ENCODE peak calls at places on chromosomes 13 and 19, in nine cellular contexts. L is HCT116, C is GM23338, U is SK-N-SH, Y is suprapubic skin, W is K562, Z is sigmoid colon, A is esophagus muscularis mucosa, H is spleen. V is an unnamed sample. For H3K27me3, the result is how much of the 10 kb centered on the place peaks cover.

GRCh38 chr13:43261018-43261417 is 237.6 kb downstream of the DNAJC15 start:
- DNase-seq in L (no peak), C (no peak), U (no peak), Y (no peak), W (no peak), Z (no peak), A (peak), H (no peak), V (no peak)

GRCh38 chr19:48637948-48638830 is 1.0 kb upstream of the DBP start:
- DNase-seq in L (peak), C (peak), U (peak), Y (peak), W (peak), Z (peak), A (peak), H (peak), V (peak)

GRCh38 chr13:83827338-83827737 is 54.9 kb downstream of the SLITRK1 start:
- DNase-seq in L (no peak), C (no peak), U (no peak), Y (no peak), W (no peak), Z (no peak), A (no peak), H (no peak), V (no peak)

GRCh38 chr19:13492128-13492527 is 14.2 kb downstream of the CACNA1A start:
- DNase-seq in L (no peak), C (peak), U (no peak), Y (no peak), W (no peak), Z (no peak), A (no peak), H (no peak), V (no peak)

GRCh38 chr19:55369651-55370304 is 485 bp downstream of the IL11 start:
- DNase-seq in L (no peak), C (peak), U (peak), Y (no peak), W (peak), Z (no peak), A (no peak), H (no peak), V (no peak)

GRCh38 chr13:49421391-49421790 is 22.5 kb downstream of the CAB39L start:
- DNase-seq in L (peak), C (peak), U (no peak), Y (no peak), W (peak), Z (no peak), A (no peak), H (no peak), V (no peak)

GRCh38 chr19:13208131-13208963 is 58.1 kb downstream of the IER2 start:
- DNase-seq in L (no peak), C (no peak), U (no peak), Y (no peak), W (no peak), Z (peak), A (no peak), H (peak), V (peak)

GRCh38 chr19:49879243-49879960 is 1.9 kb downstream of the TBC1D17 start:
- DNase-seq in L (peak), C (no peak), U (no peak), Y (no peak), W (no peak), Z (no peak), A (no peak), H (peak), V (peak)

GRCh38 chr19:8334458-8335342 is 8.4 kb downstream of the KANK3 start:
- DNase-seq in L (peak), C (peak), U (peak), Y (no peak), W (peak), Z (no peak), A (no peak), H (peak), V (no peak)

GRCh38 chr13:75797719-75798118 is 161.6 kb downstream of the LMO7 start:
- DNase-seq in L (no peak), C (no peak), U (no peak), Y (no peak), W (no peak), Z (no peak), A (no peak), H (no peak), V (no peak)

GRCh38 chr13:70080030-70080429 is 27.6 kb upstream of the ATXN8OS start:
- DNase-seq in L (no peak), C (no peak), U (peak), Y (no peak), W (no peak), Z (no peak), A (no peak), H (no peak), V (no peak)

GRCh38 chr13:42702726-42703125 is 78.7 kb upstream of the FAM216B start:
- DNase-seq in L (no peak), C (no peak), U (no peak), Y (no peak), W (no peak), Z (no peak), A (no peak), H (no peak), V (no peak)

GRCh38 chr19:15672580-15673175 is at the start of gene CYP4F12:
- DNase-seq in L (peak), C (peak), U (no peak), Y (peak), W (peak), Z (peak), A (peak), H (peak), V (no peak)

GRCh38 chr19:39637891-39638290 is 17.8 kb upstream of the LGALS16 start:
- DNase-seq in L (no peak), C (no peak), U (no peak), Y (no peak), W (no peak), Z (no peak), A (no peak), H (no peak), V (no peak)

GRCh38 chr19:12864143-12864542 is 17.1 kb downstream of the DNASE2 start:
- DNase-seq in L (no peak), C (no peak), U (no peak), Y (no peak), W (no peak), Z (no peak), A (no peak), H (no peak), V (no peak)

GRCh38 chr13:36418022-36418805 is 14.1 kb upstream of the CCNA1 start:
- DNase-seq in L (no peak), C (peak), U (no peak), Y (no peak), W (no peak), Z (no peak), A (no peak), H (no peak), V (peak)

GRCh38 chr13:49635599-49636433 is 7.5 kb downstream of the ARL11 start:
- DNase-seq in L (no peak), C (peak), U (no peak), Y (no peak), W (no peak), Z (no peak), A (no peak), H (no peak), V (no peak)

GRCh38 chr19:5954293-5954692 is 23.6 kb downstream of the RANBP3 start:
- DNase-seq in L (no peak), C (no peak), U (no peak), Y (no peak), W (no peak), Z (no peak), A (no peak), H (no peak), V (no peak)

GRCh38 chr19:10915511-10916091 is 12.8 kb downstream of the YIPF2 start:
- DNase-seq in L (no peak), C (no peak), U (peak), Y (peak), W (no peak), Z (no peak), A (no peak), H (no peak), V (no peak)

GRCh38 chr19:44927746-44928145 is 13.3 kb downstream of the APOC1 start:
- DNase-seq in L (no peak), C (no peak), U (peak), Y (no peak), W (no peak), Z (no peak), A (no peak), H (no peak), V (no peak)

GRCh38 chr19:17025361-17025760 is 1.2 kb downstream of the CPAMD8 start:
- DNase-seq in L (no peak), C (no peak), U (no peak), Y (no peak), W (no peak), Z (no peak), A (no peak), H (no peak), V (no peak)

GRCh38 chr13:107331359-107331758 is 763.4 kb upstream of the ARGLU1 start:
- DNase-seq in L (no peak), C (no peak), U (no peak), Y (no peak), W (no peak), Z (no peak), A (no peak), H (no peak), V (no peak)

GRCh38 chr19:12938536-12939291 is at the start of gene CALR:
- DNase-seq in L (no peak), C (no peak), U (no peak), Y (no peak), W (no peak), Z (peak), A (no peak), H (no peak), V (no peak)

GRCh38 chr13:50887153-50887552 is 22.4 kb upstream of the RNASEH2B start:
- DNase-seq in L (no peak), C (no peak), U (no peak), Y (no peak), W (no peak), Z (no peak), A (no peak), H (no peak), V (no peak)

GRCh38 chr13:103883698-103884097 is 817.5 kb upstream of the SLC10A2 start:
- DNase-seq in L (no peak), C (no peak), U (no peak), Y (no peak), W (no peak), Z (no peak), A (no peak), H (no peak), V (no peak)

GRCh38 chr19:45767881-45768643 is 990 bp downstream of the SIX5 start:
- DNase-seq in L (no peak), C (peak), U (peak), Y (peak), W (peak), Z (peak), A (no peak), H (peak), V (peak)

GRCh38 chr19:10290876-10291553 is 1.3 kb downstream of the ICAM5 start:
- DNase-seq in L (peak), C (peak), U (peak), Y (no peak), W (peak), Z (no peak), A (no peak), H (peak), V (peak)

GRCh38 chr19:35332817-35333216 is 3.8 kb downstream of the CD22 start:
- DNase-seq in L (no peak), C (peak), U (no peak), Y (no peak), W (peak), Z (no peak), A (no peak), H (peak), V (no peak)

GRCh38 chr13:51499841-51500240 is 47.0 kb upstream of the INTS6 start:
- DNase-seq in L (no peak), C (no peak), U (no peak), Y (no peak), W (no peak), Z (no peak), A (no peak), H (no peak), V (no peak)

GRCh38 chr13:66506979-66507378 is 723.2 kb downstream of the PCDH9 start:
- DNase-seq in L (no peak), C (no peak), U (no peak), Y (no peak), W (no peak), Z (no peak), A (no peak), H (no peak), V (no peak)

GRCh38 chr13:20721058-20721453 is 17.6 kb downstream of the IL17D start:
- DNase-seq in L (no peak), C (no peak), U (no peak), Y (peak), W (no peak), Z (no peak), A (no peak), H (no peak), V (no peak)

GRCh38 chr19:22532388-22533310 is 101.5 kb upstream of the ZNF492 start:
- DNase-seq in L (no peak), C (no peak), U (no peak), Y (no peak), W (no peak), Z (peak), A (no peak), H (no peak), V (no peak)

GRCh38 chr19:50510700-50511068 is 307 bp downstream of the JOSD2 start:
- DNase-seq in L (no peak), C (peak), U (no peak), Y (no peak), W (no peak), Z (no peak), A (peak), H (no peak), V (no peak)

GRCh38 chr13:98328511-98328910 is 151.4 kb upstream of the RNF113B start:
- DNase-seq in L (no peak), C (no peak), U (no peak), Y (no peak), W (no peak), Z (no peak), A (no peak), H (no peak), V (no peak)

GRCh38 chr19:7326105-7326877 is 22.4 kb upstream of the ARHGEF18 start:
- DNase-seq in L (peak), C (peak), U (no peak), Y (no peak), W (peak), Z (peak), A (no peak), H (no peak), V (peak)

GRCh38 chr19:2254052-2254872 is 2.0 kb downstream of the JSRP1 start:
- DNase-seq in L (no peak), C (peak), U (peak), Y (no peak), W (no peak), Z (no peak), A (no peak), H (no peak), V (no peak)

GRCh38 chr13:38017320-38017719 is 147.7 kb upstream of the TRPC4 start:
- DNase-seq in L (no peak), C (no peak), U (no peak), Y (no peak), W (no peak), Z (no peak), A (no peak), H (no peak), V (no peak)

GRCh38 chr19:36686365-36687213 is 823 bp upstream of the ZNF567 start:
- DNase-seq in L (no peak), C (peak), U (no peak), Y (no peak), W (no peak), Z (no peak), A (no peak), H (no peak), V (no peak)

DNA sequence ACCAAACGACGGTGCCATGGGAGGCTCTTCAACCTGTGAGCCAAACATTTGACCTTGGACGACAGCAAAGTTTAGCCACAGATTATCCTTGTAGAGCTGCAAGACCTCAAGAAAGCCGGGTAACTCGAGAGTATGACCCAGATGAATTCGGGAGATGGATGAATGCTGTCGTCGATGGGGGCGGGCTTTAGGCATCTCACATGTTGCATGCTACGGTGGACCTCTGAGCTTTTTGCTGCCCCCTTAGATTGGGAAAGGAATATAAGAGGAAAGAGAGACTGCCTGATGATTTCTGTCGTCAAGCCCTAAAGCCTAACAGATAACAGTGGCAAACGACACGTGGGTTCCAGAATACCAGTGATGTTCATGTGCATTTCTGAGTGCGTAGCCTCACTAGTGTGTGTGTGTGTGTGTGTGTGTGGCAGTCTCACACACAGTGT is 716 bp upstream of the ABCC4 start:
- DNase-seq in L (no peak), C (peak), U (peak), Y (no peak), W (no peak), Z (no peak), A (no peak), H (no peak), V (no peak)
- H3K27me3 ChIP-seq in L (under half), C (under half), U (under half), Y (under half), W (under half), Z (under half), A (under half), H (under half), V (under half)

GRCh38 chr19:41426116-41426841 is 895 bp downstream of the B3GNT8 start:
- DNase-seq in L (no peak), C (no peak), U (no peak), Y (peak), W (no peak), Z (no peak), A (no peak), H (no peak), V (no peak)
- H3K4me3 ChIP-seq in L (no peak), C (peak), U (no peak), Y (peak), W (peak), Z (peak), A (peak), H (peak), V (peak)

DNA sequence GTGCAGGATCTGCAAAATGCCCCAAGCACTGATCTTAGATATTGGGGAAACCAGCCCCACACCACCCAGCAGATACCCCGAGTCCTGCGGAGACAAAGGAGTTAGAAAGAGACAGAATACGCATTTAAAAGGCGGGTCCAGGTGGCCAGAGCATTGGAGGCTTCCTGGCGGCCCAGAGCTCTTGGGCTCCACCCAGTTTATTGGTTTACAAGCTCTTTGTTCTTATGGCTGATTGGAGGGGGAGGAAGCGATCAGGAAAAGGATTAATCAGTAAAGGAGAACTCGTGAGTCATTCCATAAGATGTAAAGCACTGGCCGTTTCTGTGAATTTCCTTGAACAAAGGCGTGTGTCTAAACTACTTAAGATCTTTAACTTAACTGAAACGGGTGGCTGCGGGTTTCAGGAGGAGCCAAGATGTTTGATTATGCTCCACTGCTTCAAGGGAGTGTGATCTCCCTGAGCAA is 926 bp downstream of the ZNF587 start:
- DNase-seq in L (no peak), C (peak), U (peak), Y (no peak), W (peak), Z (no peak), A (no peak), H (no peak), V (no peak)
- TF ChIP-seq POLR2AphosphoS5 in L (no peak), C (no peak), U (no peak), Y (no peak), W (no peak), Z (no peak), A (no peak), H (no peak), V (no peak)

GRCh38 chr19:57058871-57059270 is 60.9 kb upstream of the USP29 start:
- DNase-seq in L (no peak), C (no peak), U (no peak), Y (no peak), W (no peak), Z (no peak), A (no peak), H (no peak), V (no peak)

GRCh38 chr19:57055956-57056355 is 63.8 kb upstream of the USP29 start:
- DNase-seq in L (no peak), C (no peak), U (no peak), Y (no peak), W (no peak), Z (no peak), A (no peak), H (no peak), V (no peak)

GRCh38 chr19:57052102-57052501 is 67.7 kb upstream of the USP29 start:
- DNase-seq in L (no peak), C (no peak), U (no peak), Y (no peak), W (no peak), Z (no peak), A (no peak), H (no peak), V (no peak)

GRCh38 chr19:57053401-57053800 is 66.4 kb upstream of the USP29 start:
- DNase-seq in L (no peak), C (no peak), U (no peak), Y (no peak), W (no peak), Z (no peak), A (no peak), H (no peak), V (no peak)

GRCh38 chr19:57056972-57057371 is 62.8 kb upstream of the USP29 start:
- DNase-seq in L (no peak), C (no peak), U (no peak), Y (no peak), W (no peak), Z (peak), A (no peak), H (no peak), V (no peak)
- H3K27me3 ChIP-seq in L (under half), C (under half), U (under half), Y (under half), W (under half), Z (under half), A (under half), H (under half), V (under half)

GRCh38 chr13:106318941-106319411 is 216.5 kb downstream of the EFNB2 start:
- DNase-seq in L (peak), C (peak), U (no peak), Y (no peak), W (no peak), Z (no peak), A (no peak), H (no peak), V (no peak)

GRCh38 chr13:106326751-106327150 is 208.7 kb downstream of the EFNB2 start:
- DNase-seq in L (no peak), C (no peak), U (no peak), Y (no peak), W (no peak), Z (no peak), A (no peak), H (no peak), V (no peak)

GRCh38 chr13:106322628-106323027 is 212.8 kb downstream of the EFNB2 start:
- DNase-seq in L (no peak), C (no peak), U (no peak), Y (no peak), W (no peak), Z (no peak), A (no peak), H (no peak), V (no peak)
- H3K4me3 ChIP-seq in L (no peak), C (no peak), U (no peak), Y (no peak), W (no peak), Z (no peak), A (no peak), H (no peak), V (no peak)

DNA sequence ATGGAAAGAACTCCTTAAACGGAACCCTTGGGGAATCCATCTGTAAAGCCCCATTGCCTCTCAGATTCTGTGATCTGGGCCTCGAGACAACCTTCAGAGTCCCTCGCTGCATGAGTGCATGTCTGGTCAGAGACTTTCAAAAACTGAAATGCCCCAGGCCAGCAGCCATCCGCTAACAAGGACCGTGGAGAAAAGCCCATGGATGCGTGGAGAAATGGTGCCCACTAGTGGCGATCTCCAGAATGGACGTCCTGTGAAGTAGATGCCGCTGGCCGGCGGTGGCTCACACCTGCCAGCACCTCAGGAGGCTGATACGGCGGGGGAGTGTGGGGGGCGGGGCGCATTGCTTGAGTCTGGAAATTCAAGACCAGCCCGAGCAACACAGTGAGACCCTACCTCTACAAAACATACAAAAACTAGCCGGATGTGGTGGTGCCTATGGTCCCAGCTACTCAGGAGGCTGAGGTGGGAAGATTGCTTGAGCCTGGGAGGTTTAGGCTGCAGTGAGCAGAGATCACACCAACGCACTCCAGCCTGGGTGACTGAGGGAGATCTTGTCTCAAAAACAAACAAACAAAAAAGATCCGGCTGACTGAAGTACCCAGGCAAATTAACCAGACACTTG is 7.9 kb upstream of the CDC16 start:
- DNase-seq in L (peak), C (peak), U (peak), Y (peak), W (peak), Z (peak), A (peak), H (peak), V (peak)
- TF ChIP-seq POLR2AphosphoS5 in L (no peak), C (no peak), U (no peak), Y (no peak), W (no peak), Z (no peak), A (no peak), H (peak), V (no peak)

V was measured in HL-60.